ENCODE peak calls at places on chromosomes 11 and 22, in four cellular contexts. Z is fibroblast of mammary gland, L is H9, I is neural progenitor cell. Q is an unnamed sample.

GRCh38 chr22:39148727-39149535 is 3.5 kb downstream of the CBX7 start:
- DNase-seq in Z (no peak), L (peak), I (peak), Q (peak)

GRCh38 chr22:17851754-17852153 is 77.5 kb upstream of the BID start:
- DNase-seq in Z (no peak), L (no peak), I (no peak), Q (peak)

GRCh38 chr11:100855466-100856067 is 168.5 kb downstream of the ARHGAP42 start:
- DNase-seq in Z (peak), L (no peak), I (peak), Q (no peak)

GRCh38 chr22:49004484-49005399 is 822.9 kb downstream of the BRD1 start:
- DNase-seq in Z (no peak), L (peak), I (no peak), Q (no peak)

GRCh38 chr11:120185678-120186407 is 25.0 kb upstream of the OAF start:
- DNase-seq in Z (no peak), L (peak), I (no peak), Q (peak)

GRCh38 chr11:34632105-34632780 is 11.3 kb downstream of the EHF start:
- DNase-seq in Z (no peak), L (no peak), I (peak), Q (no peak)

GRCh38 chr11:12444601-12445000 is 67.2 kb downstream of the PARVA start:
- DNase-seq in Z (no peak), L (no peak), I (no peak), Q (no peak)

GRCh38 chr11:116310215-116310614 is 462.6 kb downstream of the BUD13 start:
- DNase-seq in Z (no peak), L (no peak), I (peak), Q (no peak)

GRCh38 chr11:11152877-11153276 is 200.2 kb downstream of the CSNK2A3 start:
- DNase-seq in Z (no peak), L (no peak), I (no peak), Q (no peak)

GRCh38 chr11:11155962-11156815 is 196.9 kb downstream of the CSNK2A3 start:
- DNase-seq in Z (no peak), L (peak), I (peak), Q (no peak)

DNA sequence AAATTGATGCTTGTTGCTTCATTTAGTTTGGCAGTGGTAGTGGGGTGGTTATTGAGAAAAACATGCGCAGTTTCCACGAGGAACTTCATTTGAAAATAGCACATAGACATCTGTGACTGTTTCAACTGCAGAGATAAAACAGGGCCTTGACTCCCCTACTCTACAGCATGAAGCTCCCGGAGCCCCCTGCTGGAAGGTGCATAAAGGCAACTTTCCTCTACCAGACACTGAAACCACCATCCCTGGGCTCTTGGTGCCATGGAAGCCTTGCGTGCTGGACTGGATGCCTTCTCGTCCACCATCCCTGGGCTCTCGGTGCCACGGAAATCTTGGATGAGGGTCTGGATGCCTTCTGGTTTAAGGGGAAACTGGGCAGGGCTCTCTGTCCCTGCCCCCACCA is 195.8 kb downstream of the CSNK2A3 start:
- DNase-seq in Z (peak), L (peak), I (peak), Q (no peak)
- TF ChIP-seq CTCF in Z (peak), L (peak), I (peak), Q (peak)

GRCh38 chr11:119181677-119182412 is 3.4 kb upstream of the NHERF4 start:
- DNase-seq in Z (no peak), L (no peak), I (no peak), Q (no peak)
- TF ChIP-seq CTCF in Z (no peak), L (no peak), I (no peak), Q (no peak)

GRCh38 chr11:64084962-64085710 is 49.4 kb downstream of the FLRT1 start:
- DNase-seq in Z (no peak), L (no peak), I (no peak), Q (no peak)
- TF ChIP-seq CTCF in Z (no peak), L (no peak), I (no peak), Q (no peak)

GRCh38 chr11:68722143-68722542 is 29.2 kb downstream of the TESMIN start:
- DNase-seq in Z (no peak), L (no peak), I (no peak), Q (no peak)

GRCh38 chr11:68724293-68724692 is 27.0 kb downstream of the TESMIN start:
- DNase-seq in Z (no peak), L (no peak), I (no peak), Q (no peak)

GRCh38 chr11:68727783-68728182 is 23.5 kb downstream of the TESMIN start:
- DNase-seq in Z (peak), L (no peak), I (no peak), Q (no peak)
- TF ChIP-seq CTCF in Z (peak), L (no peak), I (no peak), Q (peak)

GRCh38 chr11:118438314-118438931 is 2.1 kb downstream of the KMT2A start:
- DNase-seq in Z (peak), L (peak), I (peak), Q (peak)
- TF ChIP-seq CTCF in Z (no peak), L (no peak), I (no peak), Q (no peak)

DNA sequence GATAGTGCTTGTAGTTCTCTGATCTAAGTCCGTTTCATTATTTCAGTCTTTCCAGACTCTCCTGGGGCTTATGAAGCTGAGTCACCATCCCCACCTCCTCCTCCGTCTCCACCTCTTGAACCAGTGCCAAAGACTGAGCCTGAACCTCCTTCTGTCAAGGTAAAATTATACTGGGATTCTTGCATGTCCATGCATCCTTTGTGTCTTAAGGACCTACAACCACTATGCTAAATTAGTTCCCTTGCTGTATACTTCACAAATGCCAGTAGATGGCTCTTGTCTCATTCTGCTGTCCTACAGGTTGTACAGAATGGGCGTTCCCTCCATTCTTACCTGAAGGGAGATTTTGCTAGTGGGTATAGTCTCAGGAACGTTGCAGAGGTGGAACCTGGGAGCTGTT is 42.2 kb downstream of the POLD3 start:
- DNase-seq in Z (peak), L (no peak), I (no peak), Q (no peak)
- TF ChIP-seq CTCF in Z (peak), L (peak), I (peak), Q (peak)

GRCh38 chr11:132123854-132124835 is 753.7 kb downstream of the NTM start:
- DNase-seq in Z (no peak), L (peak), I (no peak), Q (no peak)
- TF ChIP-seq CTCF in Z (no peak), L (peak), I (peak), Q (no peak)

GRCh38 chr11:32310218-32310601 is 125.1 kb downstream of the WT1 start:
- DNase-seq in Z (no peak), L (no peak), I (no peak), Q (no peak)
- TF ChIP-seq CTCF in Z (no peak), L (no peak), I (no peak), Q (no peak)

GRCh38 chr11:75242722-75243600 is 2.4 kb downstream of the TPBGL start:
- DNase-seq in Z (no peak), L (peak), I (no peak), Q (no peak)

GRCh38 chr11:75241906-75242644 is 1.5 kb downstream of the TPBGL start:
- DNase-seq in Z (no peak), L (peak), I (no peak), Q (no peak)

GRCh38 chr11:75240381-75241035 is at the start of gene TPBGL:
- DNase-seq in Z (no peak), L (peak), I (peak), Q (no peak)

GRCh38 chr11:75239551-75240290 is 853 bp upstream of the TPBGL start:
- DNase-seq in Z (no peak), L (no peak), I (no peak), Q (no peak)

GRCh38 chr11:75241036-75241905 is 697 bp downstream of the TPBGL start:
- DNase-seq in Z (peak), L (peak), I (peak), Q (peak)
- TF ChIP-seq CTCF in Z (no peak), L (peak), I (peak), Q (peak)